ENCODE peak calls at places on chromosomes 1 and 21, in four cellular contexts. V is K562, B is neural crest cell, P is left ventricle myocardium inferior. N is an unnamed sample.

GRCh38 chr1:215475719-215476525 is 91.2 kb upstream of the KCTD3 start:
- DNase-seq in V (no peak), B (no peak), P (no peak), N (no peak)

GRCh38 chr1:31760901-31761470 is 3.2 kb downstream of the ADGRB2 start:
- DNase-seq in V (peak; percentile 62), B (peak; percentile 62), P (peak; percentile 51), N (peak; percentile 64)

GRCh38 chr21:35559881-35560280 is 500.4 kb downstream of the SETD4 start:
- DNase-seq in V (no peak), B (no peak), P (no peak), N (no peak)

GRCh38 chr1:216261631-216262030 is 161.6 kb downstream of the USH2A start:
- DNase-seq in V (no peak), B (no peak), P (no peak), N (no peak)

GRCh38 chr1:72366473-72366872 is 84.1 kb upstream of the NEGR1 start:
- DNase-seq in V (no peak), B (no peak), P (no peak), N (no peak)

GRCh38 chr1:225777058-225777582 is 506 bp upstream of the SRP9 start:
- DNase-seq in V (no peak), B (no peak), P (no peak), N (no peak)

GRCh38 chr1:10905841-10906655 is 106.4 kb upstream of the TARDBP start:
- DNase-seq in V (no peak), B (no peak), P (no peak), N (no peak)

GRCh38 chr1:37763791-37764741 is 854 bp downstream of the EPHA10 start:
- DNase-seq in V (peak; percentile 83), B (peak; percentile 81), P (no peak), N (peak; percentile 84)

GRCh38 chr1:43439121-43439581 is 14.6 kb downstream of the HYI start:
- DNase-seq in V (no peak), B (no peak), P (no peak), N (no peak)

GRCh38 chr1:59077739-59078503 is 219.0 kb upstream of the FGGY start:
- DNase-seq in V (no peak), B (no peak), P (no peak), N (no peak)

GRCh38 chr21:10418649-10419048 is 102.7 kb upstream of the TPTE start:
- DNase-seq in V (no peak), B (no peak), P (no peak), N (no peak)

GRCh38 chr1:43617011-43617410 is 32.9 kb upstream of the KDM4A start:
- DNase-seq in V (no peak), B (no peak), P (no peak), N (no peak)

GRCh38 chr1:247576514-247576913 is 11.6 kb upstream of the OR2G2 start:
- DNase-seq in V (peak; percentile 18), B (no peak), P (no peak), N (no peak)

GRCh38 chr1:228463559-228464455 is 23.4 kb upstream of the RNF187 start:
- DNase-seq in V (peak; percentile 96), B (peak; percentile 37), P (no peak), N (peak; percentile 31)

GRCh38 chr1:184075040-184076029 is 23.8 kb downstream of the TSEN15 start:
- DNase-seq in V (peak; percentile 61), B (peak; percentile 34), P (no peak), N (peak; percentile 33)

GRCh38 chr1:198830397-198830796 is 191.6 kb downstream of the PTPRC start:
- DNase-seq in V (no peak), B (no peak), P (no peak), N (no peak)

GRCh38 chr1:193181526-193181925 is 4.9 kb downstream of the B3GALT2 start:
- DNase-seq in V (no peak), B (no peak), P (no peak), N (no peak)

GRCh38 chr1:96955307-96956012 is 233.9 kb downstream of the PTBP2 start:
- DNase-seq in V (no peak), B (no peak), P (no peak), N (no peak)

GRCh38 chr1:7588457-7588827 is 182.7 kb upstream of the VAMP3 start:
- DNase-seq in V (no peak), B (no peak), P (no peak), N (no peak)

GRCh38 chr1:13556224-13556764 is 27.3 kb upstream of the PDPN start:
- DNase-seq in V (no peak), B (no peak), P (no peak), N (no peak)

GRCh38 chr1:244163861-244164562 is 112.9 kb downstream of the ZBTB18 start:
- DNase-seq in V (no peak), B (no peak), P (peak; percentile 27), N (no peak)

GRCh38 chr1:59212715-59213114 is 84.2 kb upstream of the FGGY start:
- DNase-seq in V (no peak), B (no peak), P (no peak), N (no peak)

GRCh38 chr1:30377230-30378022 is 346.0 kb downstream of the MATN1 start:
- DNase-seq in V (no peak), B (no peak), P (no peak), N (no peak)

GRCh38 chr1:38013027-38013588 is 574 bp downstream of the UTP11 start:
- DNase-seq in V (peak; percentile 83), B (no peak), P (no peak), N (no peak)

GRCh38 chr1:225454067-225454618 is 26.3 kb upstream of the LBR start:
- DNase-seq in V (no peak), B (no peak), P (no peak), N (no peak)

GRCh38 chr1:207004931-207005830 is 27.4 kb downstream of the C1orf116 start:
- DNase-seq in V (peak; percentile 88), B (peak; percentile 62), P (no peak), N (peak; percentile 67)

GRCh38 chr1:239831577-239832355 is 259.9 kb upstream of the FMN2 start:
- DNase-seq in V (no peak), B (no peak), P (no peak), N (no peak)

GRCh38 chr21:20040768-20041167 is 957.4 kb upstream of the NCAM2 start:
- DNase-seq in V (peak; percentile 15), B (no peak), P (no peak), N (no peak)

GRCh38 chr21:45544449-45545235 is 2.4 kb upstream of the SLC19A1 start:
- DNase-seq in V (no peak), B (no peak), P (peak; percentile 4), N (no peak)

GRCh38 chr1:166080277-166080964 is 86.4 kb downstream of the FAM78B start:
- DNase-seq in V (no peak), B (no peak), P (no peak), N (no peak)

GRCh38 chr1:206029484-206029883 is 5.8 kb upstream of the CTSE start:
- DNase-seq in V (no peak), B (no peak), P (peak; percentile 32), N (no peak)

GRCh38 chr21:31948681-31949080 is 75.9 kb downstream of the HUNK start:
- DNase-seq in V (no peak), B (no peak), P (no peak), N (no peak)

GRCh38 chr1:7110306-7110705 is 325.1 kb downstream of the CAMTA1 start:
- DNase-seq in V (no peak), B (no peak), P (no peak), N (no peak)

GRCh38 chr1:59057211-59057694 is 239.6 kb upstream of the FGGY start:
- DNase-seq in V (no peak), B (no peak), P (peak; percentile 84), N (peak; percentile 15)

GRCh38 chr1:235134171-235134570 is 5.5 kb upstream of the TOMM20 start:
- DNase-seq in V (no peak), B (no peak), P (no peak), N (no peak)

GRCh38 chr1:231091853-231092301 is 51.8 kb upstream of the FAM89A start:
- DNase-seq in V (peak; percentile 89), B (peak; percentile 63), P (no peak), N (peak; percentile 71)

GRCh38 chr1:156140879-156141707 is 12.3 kb upstream of the SEMA4A start:
- DNase-seq in V (peak; percentile 55), B (peak; percentile 66), P (no peak), N (peak; percentile 84)
- TF ChIP-seq CTCF in V (peak; percentile 79), B (peak; percentile 76), P (peak; percentile 73), N (peak; percentile 74)

DNA sequence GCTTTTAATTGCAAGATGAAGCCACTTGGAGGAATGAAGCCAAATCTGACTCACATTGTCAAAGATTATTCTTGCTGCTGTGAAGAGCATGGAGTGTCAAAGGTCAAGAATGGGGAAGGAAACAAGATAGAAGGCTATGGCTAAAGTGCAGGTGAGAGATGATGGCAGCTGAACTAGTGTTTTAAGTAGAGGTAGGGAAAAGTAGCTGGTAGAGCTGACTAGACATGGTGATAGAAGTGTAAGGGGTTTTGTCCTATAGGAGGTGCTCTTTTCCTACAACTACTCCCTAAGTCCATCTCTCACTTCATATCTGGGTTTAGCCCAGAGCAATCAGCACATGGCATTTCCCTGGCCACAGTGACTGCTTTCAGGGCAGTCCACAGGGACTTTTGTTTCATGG is 11.8 kb downstream of the UBE2T start:
- DNase-seq in V (peak; percentile 41), B (no peak), P (no peak), N (no peak)
- TF ChIP-seq CTCF in V (peak; percentile 30), B (no peak), P (peak; percentile 21), N (no peak)

DNA sequence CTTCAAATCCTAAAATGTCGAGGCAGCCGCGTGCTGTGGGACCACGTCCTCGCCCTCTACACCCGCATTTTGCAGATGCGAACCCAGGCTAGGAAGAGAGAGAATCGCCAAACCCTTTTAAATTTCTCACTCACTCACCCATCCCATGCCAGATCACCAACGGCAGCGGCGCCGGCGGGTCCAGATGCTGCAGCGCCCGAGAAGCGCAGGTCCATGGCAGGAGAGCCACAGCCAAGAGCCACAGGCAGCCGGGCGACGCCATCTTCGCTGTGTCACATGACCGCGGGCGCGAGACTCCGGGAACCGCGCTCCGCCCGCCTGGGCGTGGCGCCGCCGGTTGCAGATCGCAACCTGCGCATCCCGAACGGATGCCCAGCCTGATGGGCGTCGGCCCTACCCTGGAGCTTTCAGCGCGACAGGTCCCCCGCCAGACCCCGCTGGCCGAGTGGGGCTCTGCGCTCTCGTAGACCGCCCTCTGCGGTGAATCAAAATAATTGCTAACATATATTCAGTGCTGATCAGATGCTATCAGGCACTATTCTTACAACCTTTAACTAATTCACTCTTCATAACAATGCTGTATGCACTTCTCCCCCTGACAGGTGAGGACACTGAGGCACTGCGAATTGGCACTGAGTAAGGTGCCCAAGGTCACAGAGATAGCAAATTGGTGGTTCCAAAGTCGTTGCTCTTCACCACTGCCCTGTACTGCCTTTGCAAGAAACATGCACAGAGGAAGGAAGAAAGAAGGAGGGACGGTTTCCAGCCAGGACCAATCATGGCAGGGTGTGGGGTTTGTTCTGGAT is at the start of gene PPT1:
- DNase-seq in V (peak; percentile 91), B (peak; percentile 69), P (peak; percentile 80), N (peak; percentile 74)
- TF ChIP-seq CTCF in V (peak; percentile 20), B (no peak), P (peak; percentile 22), N (no peak)

GRCh38 chr1:180631197-180631765 is 541 bp upstream of the XPR1 start:
- DNase-seq in V (no peak), B (no peak), P (no peak), N (no peak)
- TF ChIP-seq CTCF in V (no peak), B (no peak), P (no peak), N (no peak)

N was measured in endothelial cell.